ENCODE peak calls at places on chromosome 14, in six cellular contexts. N is EH; C is SHP77; H is GM13977; A is activated T-cell treated with anti-CD3 and anti-CD28 coated beads, Interleukin-2, amount 50 U/mL, for 72 hours; L is AG08396. B is an unnamed sample.

GRCh38 chr14:31961881-31962280 is 115.2 kb upstream of the ARHGAP5 start:
- DNase-seq in N (no peak), L (no peak), A (no peak), C (no peak), H (no peak), B (no peak)

GRCh38 chr14:24837280-24838046 is 203.5 kb upstream of the GZMB start:
- DNase-seq in A (no peak), N (peak), H (no peak), C (no peak), L (peak), B (no peak)

GRCh38 chr14:100285021-100285912 is 21.0 kb downstream of the SLC25A29 start:
- DNase-seq in A (peak), H (peak), L (peak), C (peak), N (peak), B (peak)

GRCh38 chr14:25518347-25518746 is 468.4 kb upstream of the STXBP6 start:
- DNase-seq in A (no peak), H (no peak), N (no peak), L (no peak), C (no peak), B (no peak)

GRCh38 chr14:93951798-93952540 is 24.4 kb downstream of the ASB2 start:
- DNase-seq in A (no peak), L (no peak), H (no peak), N (no peak), C (no peak), B (peak)

GRCh38 chr14:99671230-99672224 is 12.6 kb upstream of the CYP46A1 start:
- DNase-seq in C (no peak), N (no peak), L (no peak), A (no peak), H (no peak), B (no peak)

GRCh38 chr14:94213021-94213420 is 38.9 kb downstream of the PPP4R4 start:
- DNase-seq in C (no peak), A (no peak), H (no peak), N (peak), L (peak), B (no peak)

GRCh38 chr14:96979611-96980074 is 182.5 kb downstream of the VRK1 start:
- DNase-seq in H (no peak), L (no peak), N (no peak), C (peak), A (no peak), B (no peak)

GRCh38 chr14:48504921-48505320 is 829.5 kb upstream of the MDGA2 start:
- DNase-seq in H (no peak), L (no peak), A (no peak), C (no peak), N (no peak), B (no peak)

GRCh38 chr14:54211562-54212308 is 185.1 kb upstream of the CDKN3 start:
- DNase-seq in N (peak), L (peak), H (no peak), C (no peak), A (no peak), B (no peak)

GRCh38 chr14:21703357-21704339 is 30.0 kb upstream of the OR4E1 start:
- DNase-seq in L (no peak), A (no peak), C (no peak), N (no peak), H (no peak), B (no peak)

GRCh38 chr14:105077649-105077995 is 12.4 kb upstream of the GPR132 start:
- DNase-seq in A (no peak), C (no peak), L (no peak), H (no peak), N (no peak), B (no peak)

B was measured in COR-L47.